ENCODE peak calls at places on chromosomes 12 and 14, in nine cellular contexts. One of them, this sample, is unnamed.

GRCh38 chr12:96807741-96808140 is 99.3 kb upstream of the NEDD1 start:
- DNase-seq in CD4-positive, alpha-beta memory T cell: no peak
- DNase-seq in fibroblast of villous mesenchyme: no peak
- DNase-seq in thoracic aorta: no peak
- DNase-seq in non-pigmented ciliary epithelial cell: no peak
- DNase-seq in GM10248: no peak
- DNase-seq in endothelial cell: no peak
- DNase-seq in H7: no peak
- DNase-seq in HFFc6: no peak
- DNase-seq in this sample: no peak

GRCh38 chr14:100341301-100342031 is 18.3 kb downstream of the SLC25A47 start:
- DNase-seq in CD4-positive, alpha-beta memory T cell: no peak
- DNase-seq in fibroblast of villous mesenchyme: peak
- DNase-seq in thoracic aorta: peak
- DNase-seq in non-pigmented ciliary epithelial cell: peak
- DNase-seq in GM10248: peak
- DNase-seq in endothelial cell: no peak
- DNase-seq in H7: peak
- DNase-seq in HFFc6: peak
- DNase-seq in this sample: no peak

GRCh38 chr12:67927815-67928214 is 61.4 kb upstream of the IFNG-AS1 start:
- DNase-seq in CD4-positive, alpha-beta memory T cell: no peak
- DNase-seq in fibroblast of villous mesenchyme: no peak
- DNase-seq in thoracic aorta: no peak
- DNase-seq in non-pigmented ciliary epithelial cell: no peak
- DNase-seq in GM10248: no peak
- DNase-seq in endothelial cell: no peak
- DNase-seq in H7: no peak
- DNase-seq in HFFc6: no peak
- DNase-seq in this sample: no peak

GRCh38 chr12:75982974-75983660 is 48.5 kb downstream of the PHLDA1 start:
- DNase-seq in CD4-positive, alpha-beta memory T cell: no peak
- DNase-seq in fibroblast of villous mesenchyme: no peak
- DNase-seq in thoracic aorta: no peak
- DNase-seq in non-pigmented ciliary epithelial cell: no peak
- DNase-seq in GM10248: no peak
- DNase-seq in endothelial cell: no peak
- DNase-seq in H7: no peak
- DNase-seq in HFFc6: no peak
- DNase-seq in this sample: no peak

GRCh38 chr12:94263905-94264655 is 115.7 kb downstream of the PLXNC1 start:
- DNase-seq in CD4-positive, alpha-beta memory T cell: no peak
- DNase-seq in fibroblast of villous mesenchyme: no peak
- DNase-seq in thoracic aorta: no peak
- DNase-seq in non-pigmented ciliary epithelial cell: peak
- DNase-seq in GM10248: no peak
- DNase-seq in endothelial cell: no peak
- DNase-seq in H7: peak
- DNase-seq in HFFc6: no peak
- DNase-seq in this sample: no peak

GRCh38 chr14:85519661-85520305 is 10.2 kb upstream of the FLRT2 start:
- DNase-seq in CD4-positive, alpha-beta memory T cell: no peak
- DNase-seq in fibroblast of villous mesenchyme: no peak
- DNase-seq in thoracic aorta: no peak
- DNase-seq in non-pigmented ciliary epithelial cell: no peak
- DNase-seq in GM10248: no peak
- DNase-seq in endothelial cell: no peak
- DNase-seq in H7: no peak
- DNase-seq in HFFc6: no peak
- DNase-seq in this sample: no peak

GRCh38 chr12:15227004-15227679 is 5.9 kb upstream of the RERG start:
- DNase-seq in CD4-positive, alpha-beta memory T cell: peak
- DNase-seq in fibroblast of villous mesenchyme: peak
- DNase-seq in thoracic aorta: no peak
- DNase-seq in non-pigmented ciliary epithelial cell: no peak
- DNase-seq in GM10248: peak
- DNase-seq in endothelial cell: peak
- DNase-seq in H7: peak
- DNase-seq in HFFc6: peak
- DNase-seq in this sample: peak

GRCh38 chr12:879641-880040 is 69.9 kb downstream of the RAD52 start:
- DNase-seq in CD4-positive, alpha-beta memory T cell: no peak
- DNase-seq in fibroblast of villous mesenchyme: no peak
- DNase-seq in thoracic aorta: no peak
- DNase-seq in non-pigmented ciliary epithelial cell: peak
- DNase-seq in GM10248: no peak
- DNase-seq in endothelial cell: no peak
- DNase-seq in H7: no peak
- DNase-seq in HFFc6: peak
- DNase-seq in this sample: no peak

GRCh38 chr12:95742586-95742985 is 48.0 kb downstream of the NTN4 start:
- DNase-seq in CD4-positive, alpha-beta memory T cell: no peak
- DNase-seq in fibroblast of villous mesenchyme: no peak
- DNase-seq in thoracic aorta: no peak
- DNase-seq in non-pigmented ciliary epithelial cell: no peak
- DNase-seq in GM10248: no peak
- DNase-seq in endothelial cell: no peak
- DNase-seq in H7: no peak
- DNase-seq in HFFc6: no peak
- DNase-seq in this sample: peak

GRCh38 chr12:120257041-120257821 is 8.3 kb downstream of the PXN start:
- DNase-seq in CD4-positive, alpha-beta memory T cell: no peak
- DNase-seq in fibroblast of villous mesenchyme: peak
- DNase-seq in thoracic aorta: no peak
- DNase-seq in non-pigmented ciliary epithelial cell: peak
- DNase-seq in GM10248: no peak
- DNase-seq in endothelial cell: no peak
- DNase-seq in H7: peak
- DNase-seq in HFFc6: peak
- DNase-seq in this sample: peak

GRCh38 chr12:12190087-12190809 is 76.6 kb downstream of the LRP6 start:
- DNase-seq in CD4-positive, alpha-beta memory T cell: no peak
- DNase-seq in fibroblast of villous mesenchyme: no peak
- DNase-seq in thoracic aorta: no peak
- DNase-seq in non-pigmented ciliary epithelial cell: no peak
- DNase-seq in GM10248: no peak
- DNase-seq in endothelial cell: no peak
- DNase-seq in H7: no peak
- DNase-seq in HFFc6: no peak
- DNase-seq in this sample: no peak

GRCh38 chr14:97369901-97370300 is 572.7 kb downstream of the VRK1 start:
- DNase-seq in CD4-positive, alpha-beta memory T cell: no peak
- DNase-seq in fibroblast of villous mesenchyme: no peak
- DNase-seq in thoracic aorta: no peak
- DNase-seq in non-pigmented ciliary epithelial cell: no peak
- DNase-seq in GM10248: no peak
- DNase-seq in endothelial cell: no peak
- DNase-seq in H7: no peak
- DNase-seq in HFFc6: no peak
- DNase-seq in this sample: no peak

GRCh38 chr12:39505025-39505424 is 62.1 kb upstream of the KIF21A start:
- DNase-seq in CD4-positive, alpha-beta memory T cell: no peak
- DNase-seq in fibroblast of villous mesenchyme: no peak
- DNase-seq in thoracic aorta: no peak
- DNase-seq in non-pigmented ciliary epithelial cell: peak
- DNase-seq in GM10248: no peak
- DNase-seq in endothelial cell: no peak
- DNase-seq in H7: no peak
- DNase-seq in HFFc6: no peak
- DNase-seq in this sample: no peak

GRCh38 chr12:81078469-81079196 is 754 bp downstream of the ACSS3 start:
- DNase-seq in CD4-positive, alpha-beta memory T cell: no peak
- DNase-seq in fibroblast of villous mesenchyme: peak
- DNase-seq in thoracic aorta: peak
- DNase-seq in non-pigmented ciliary epithelial cell: peak
- DNase-seq in GM10248: no peak
- DNase-seq in endothelial cell: peak
- DNase-seq in H7: peak
- DNase-seq in HFFc6: peak
- DNase-seq in this sample: peak

GRCh38 chr12:56632701-56633464 is 2.8 kb upstream of the BAZ2A start:
- DNase-seq in CD4-positive, alpha-beta memory T cell: no peak
- DNase-seq in fibroblast of villous mesenchyme: no peak
- DNase-seq in thoracic aorta: no peak
- DNase-seq in non-pigmented ciliary epithelial cell: no peak
- DNase-seq in GM10248: no peak
- DNase-seq in endothelial cell: no peak
- DNase-seq in H7: peak
- DNase-seq in HFFc6: no peak
- DNase-seq in this sample: no peak

GRCh38 chr12:27733052-27733656 is 22.5 kb downstream of the MRPS35 start:
- DNase-seq in CD4-positive, alpha-beta memory T cell: peak
- DNase-seq in fibroblast of villous mesenchyme: peak
- DNase-seq in thoracic aorta: no peak
- DNase-seq in non-pigmented ciliary epithelial cell: no peak
- DNase-seq in GM10248: peak
- DNase-seq in endothelial cell: no peak
- DNase-seq in H7: peak
- DNase-seq in HFFc6: peak
- DNase-seq in this sample: no peak

GRCh38 chr14:91350813-91351507 is 66.7 kb downstream of the CCDC88C start:
- DNase-seq in CD4-positive, alpha-beta memory T cell: peak
- DNase-seq in fibroblast of villous mesenchyme: no peak
- DNase-seq in thoracic aorta: no peak
- DNase-seq in non-pigmented ciliary epithelial cell: no peak
- DNase-seq in GM10248: peak
- DNase-seq in endothelial cell: no peak
- DNase-seq in H7: no peak
- DNase-seq in HFFc6: no peak
- DNase-seq in this sample: no peak

GRCh38 chr12:90622431-90622830 is 332.5 kb downstream of the CCER1 start:
- DNase-seq in CD4-positive, alpha-beta memory T cell: no peak
- DNase-seq in fibroblast of villous mesenchyme: peak
- DNase-seq in thoracic aorta: no peak
- DNase-seq in non-pigmented ciliary epithelial cell: no peak
- DNase-seq in GM10248: no peak
- DNase-seq in endothelial cell: no peak
- DNase-seq in H7: no peak
- DNase-seq in HFFc6: no peak
- DNase-seq in this sample: no peak